ENCODE peak calls at places on chromosomes 5 and 9, in five cellular contexts. One of them, this sample, is unnamed.

GRCh38 chr5:158560170-158560569 is 539.5 kb downstream of the EBF1 start:
- DNase-seq in heart right ventricle: peak
- DNase-seq in AG09319: peak
- DNase-seq in H9: no peak
- DNase-seq in psoas muscle: peak
- DNase-seq in this sample: peak

GRCh38 chr9:92716557-92716956 is 46.6 kb upstream of the IPPK start:
- DNase-seq in heart right ventricle: peak
- DNase-seq in AG09319: no peak
- DNase-seq in H9: peak
- DNase-seq in psoas muscle: peak
- DNase-seq in this sample: peak

GRCh38 chr5:142602720-142603245 is 83.1 kb downstream of the FGF1 start:
- DNase-seq in heart right ventricle: no peak
- DNase-seq in AG09319: no peak
- DNase-seq in H9: no peak
- DNase-seq in psoas muscle: no peak
- DNase-seq in this sample: no peak

GRCh38 chr5:173413476-173413982 is 85.3 kb upstream of the STC2 start:
- DNase-seq in heart right ventricle: no peak
- DNase-seq in AG09319: no peak
- DNase-seq in H9: no peak
- DNase-seq in psoas muscle: no peak
- DNase-seq in this sample: no peak

GRCh38 chr5:95886340-95887044 is 64.0 kb upstream of the GLRX start:
- DNase-seq in heart right ventricle: no peak
- DNase-seq in AG09319: no peak
- DNase-seq in H9: no peak
- DNase-seq in psoas muscle: no peak
- DNase-seq in this sample: no peak

GRCh38 chr5:35294976-35295375 is 64.7 kb upstream of the PRLR start:
- DNase-seq in heart right ventricle: no peak
- DNase-seq in AG09319: no peak
- DNase-seq in H9: no peak
- DNase-seq in psoas muscle: no peak
- DNase-seq in this sample: no peak

GRCh38 chr9:6827370-6827949 is 69.7 kb downstream of the KDM4C start:
- DNase-seq in heart right ventricle: no peak
- DNase-seq in AG09319: no peak
- DNase-seq in H9: no peak
- DNase-seq in psoas muscle: no peak
- DNase-seq in this sample: peak

GRCh38 chr5:132003170-132003744 is 8.2 kb downstream of the ACSL6 start:
- DNase-seq in heart right ventricle: peak
- DNase-seq in AG09319: no peak
- DNase-seq in H9: peak
- DNase-seq in psoas muscle: peak
- DNase-seq in this sample: no peak

GRCh38 chr5:132298305-132298704 is 4.1 kb downstream of the SLC22A4 start:
- DNase-seq in heart right ventricle: no peak
- DNase-seq in AG09319: peak
- DNase-seq in H9: no peak
- DNase-seq in psoas muscle: no peak
- DNase-seq in this sample: no peak

GRCh38 chr9:110399983-110400382 is 62.3 kb upstream of the TXNDC8 start:
- DNase-seq in heart right ventricle: no peak
- DNase-seq in AG09319: no peak
- DNase-seq in H9: no peak
- DNase-seq in psoas muscle: no peak
- DNase-seq in this sample: no peak

GRCh38 chr5:88967633-88968585 is 84.9 kb upstream of the MEF2C start:
- DNase-seq in heart right ventricle: no peak
- DNase-seq in AG09319: no peak
- DNase-seq in H9: no peak
- DNase-seq in psoas muscle: no peak
- DNase-seq in this sample: peak

GRCh38 chr5:134527961-134528424 is 2.5 kb downstream of the JADE2 start:
- DNase-seq in heart right ventricle: no peak
- DNase-seq in AG09319: no peak
- DNase-seq in H9: no peak
- DNase-seq in psoas muscle: peak
- DNase-seq in this sample: no peak

DNA sequence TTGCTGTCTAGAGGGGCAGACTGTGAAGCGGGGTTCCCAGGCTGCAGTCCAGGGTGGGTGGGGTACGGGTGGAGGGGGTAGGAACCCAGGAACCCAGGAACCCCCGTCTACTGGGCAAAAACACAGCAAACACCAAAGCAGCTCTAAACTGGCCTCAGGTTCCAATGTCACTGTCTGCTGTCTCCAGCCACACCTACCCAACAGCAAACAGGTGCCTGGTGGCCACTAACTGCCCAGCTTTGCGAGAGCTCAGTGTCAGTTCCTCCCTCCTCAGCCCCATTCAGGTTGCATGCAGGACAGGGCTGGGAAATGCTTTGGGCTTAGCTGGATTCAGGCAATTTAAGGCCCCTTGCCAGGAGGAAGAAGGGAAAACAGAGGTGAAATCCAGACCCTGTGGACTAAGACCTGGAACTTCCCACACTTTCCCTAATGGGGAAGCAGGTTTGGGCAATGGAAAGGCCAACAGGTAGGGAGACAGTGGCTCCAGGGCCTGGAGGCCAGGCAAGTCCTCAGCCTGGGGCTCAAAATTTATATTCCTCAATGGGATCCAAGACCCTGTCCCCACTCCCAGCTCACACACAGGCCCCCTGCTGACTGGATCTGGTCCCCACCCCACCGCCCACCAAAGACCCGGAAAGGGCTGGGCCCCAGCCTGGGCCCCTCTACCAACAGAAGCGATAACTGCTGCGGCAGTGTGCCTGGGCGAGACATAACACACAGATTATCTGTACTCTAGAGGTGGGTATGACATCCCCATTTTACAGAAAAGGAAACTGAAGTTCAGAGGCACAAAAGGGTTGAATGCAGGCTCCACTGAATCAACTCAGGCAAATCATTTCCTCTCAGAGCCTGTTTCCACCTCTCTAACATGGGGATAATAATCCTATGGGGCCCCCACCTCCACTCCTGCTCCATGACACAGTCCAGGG is 3.6 kb downstream of the EEIG1 start:
- DNase-seq in heart right ventricle: peak
- DNase-seq in AG09319: no peak
- DNase-seq in H9: no peak
- DNase-seq in psoas muscle: peak
- DNase-seq in this sample: no peak
- TF ChIP-seq CTCF in heart right ventricle: no peak
- TF ChIP-seq CTCF in AG09319: no peak
- TF ChIP-seq CTCF in H9: no peak
- TF ChIP-seq CTCF in psoas muscle: no peak
- TF ChIP-seq CTCF in this sample: no peak

GRCh38 chr9:121720992-121721350 is 69.5 kb downstream of the DAB2IP start:
- DNase-seq in heart right ventricle: no peak
- DNase-seq in AG09319: no peak
- DNase-seq in H9: no peak
- DNase-seq in psoas muscle: no peak
- DNase-seq in this sample: no peak
- TF ChIP-seq CTCF in heart right ventricle: no peak
- TF ChIP-seq CTCF in AG09319: peak
- TF ChIP-seq CTCF in H9: peak
- TF ChIP-seq CTCF in psoas muscle: peak
- TF ChIP-seq CTCF in this sample: no peak

GRCh38 chr9:136247551-136247916 is 1.9 kb upstream of the QSOX2 start:
- DNase-seq in heart right ventricle: no peak
- DNase-seq in AG09319: no peak
- DNase-seq in H9: no peak
- DNase-seq in psoas muscle: no peak
- DNase-seq in this sample: no peak

GRCh38 chr9:136245194-136246150 is at the start of gene QSOX2:
- DNase-seq in heart right ventricle: peak
- DNase-seq in AG09319: peak
- DNase-seq in H9: peak
- DNase-seq in psoas muscle: peak
- DNase-seq in this sample: peak

GRCh38 chr9:136247947-136248637 is 2.5 kb upstream of the QSOX2 start:
- DNase-seq in heart right ventricle: no peak
- DNase-seq in AG09319: no peak
- DNase-seq in H9: no peak
- DNase-seq in psoas muscle: no peak
- DNase-seq in this sample: no peak

GRCh38 chr9:136244776-136245193 is 827 bp downstream of the QSOX2 start:
- DNase-seq in heart right ventricle: no peak
- DNase-seq in AG09319: no peak
- DNase-seq in H9: no peak
- DNase-seq in psoas muscle: no peak
- DNase-seq in this sample: no peak

DNA sequence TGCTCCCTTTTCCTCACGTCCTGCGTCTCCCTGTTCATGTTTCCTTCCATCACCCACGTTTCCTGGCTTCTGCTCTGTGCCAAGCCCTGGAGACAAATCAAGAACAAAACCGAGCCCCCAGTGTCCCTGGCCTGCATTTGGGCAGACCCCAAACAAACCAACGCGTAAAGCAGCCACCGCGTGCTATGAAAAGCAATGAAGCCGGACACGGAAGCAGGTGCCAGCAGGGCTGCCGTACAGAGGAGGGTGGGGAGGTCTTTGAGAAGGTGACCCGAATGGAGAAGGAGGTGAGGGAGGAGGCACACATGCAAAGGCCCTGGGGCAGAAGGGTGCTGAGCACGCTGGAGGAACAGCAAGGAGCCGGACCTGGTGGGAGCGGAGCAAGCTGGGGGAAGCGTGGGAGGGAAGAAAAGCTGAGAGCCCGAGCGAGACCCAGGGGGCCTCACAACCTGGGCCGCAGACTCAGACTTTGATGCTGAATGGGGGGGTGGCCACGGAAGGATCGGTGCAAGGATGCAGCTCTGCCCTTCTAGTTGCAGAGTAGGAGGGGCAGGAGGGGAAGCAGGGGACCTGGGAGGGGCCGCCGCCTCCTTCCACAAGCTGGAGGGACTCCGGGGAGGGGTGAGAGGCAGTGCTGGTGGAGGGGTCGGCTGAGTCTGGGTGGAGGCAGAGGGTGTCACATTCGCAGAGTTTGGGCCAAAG is 1.4 kb upstream of the QSOX2 start:
- DNase-seq in heart right ventricle: no peak
- DNase-seq in AG09319: no peak
- DNase-seq in H9: no peak
- DNase-seq in psoas muscle: no peak
- DNase-seq in this sample: no peak
- TF ChIP-seq CTCF in heart right ventricle: no peak
- TF ChIP-seq CTCF in AG09319: no peak
- TF ChIP-seq CTCF in H9: no peak
- TF ChIP-seq CTCF in psoas muscle: no peak
- TF ChIP-seq CTCF in this sample: no peak

GRCh38 chr5:61625682-61626620 is 293.9 kb downstream of the ZSWIM6 start:
- DNase-seq in heart right ventricle: peak
- DNase-seq in AG09319: no peak
- DNase-seq in H9: peak
- DNase-seq in psoas muscle: peak
- DNase-seq in this sample: peak
- TF ChIP-seq CTCF in heart right ventricle: no peak
- TF ChIP-seq CTCF in AG09319: no peak
- TF ChIP-seq CTCF in H9: no peak
- TF ChIP-seq CTCF in psoas muscle: no peak
- TF ChIP-seq CTCF in this sample: no peak